ENCODE peak calls at places on chromosome 19, in eight cellular contexts. F, I, O, B, L, N, T and X are unnamed samples.

GRCh38 chr19:17121736-17122293 is 46.2 kb downstream of the MYO9B start:
- DNase-seq in F (peak), O (peak), I (no peak), L (no peak), B (no peak), N (peak), T (no peak), X (peak)

GRCh38 chr19:14181906-14182305 is 24.1 kb downstream of the ADGRL1 start:
- DNase-seq in B (no peak), O (no peak), T (no peak), L (no peak), F (no peak), N (no peak), I (no peak), X (no peak)

GRCh38 chr19:4748589-4748988 is 24.9 kb upstream of the DPP9 start:
- DNase-seq in I (no peak), T (no peak), N (peak), L (no peak), F (no peak), B (no peak), O (no peak), X (no peak)

GRCh38 chr19:4909172-4909896 is at the start of gene UHRF1:
- DNase-seq in T (peak), F (no peak), N (peak), B (no peak), O (peak), L (no peak), I (no peak), X (no peak)

GRCh38 chr19:49632576-49632975 is 7.4 kb downstream of the RRAS start:
- DNase-seq in F (no peak), L (no peak), N (no peak), I (no peak), T (no peak), B (no peak), O (no peak), X (no peak)

GRCh38 chr19:18645035-18645511 is 8.2 kb downstream of the KLHL26 start:
- DNase-seq in T (no peak), O (peak), N (no peak), I (no peak), F (no peak), B (peak), L (no peak), X (no peak)

GRCh38 chr19:28634031-28634328 is 579.0 kb downstream of the UQCRFS1 start:
- DNase-seq in I (no peak), B (no peak), F (no peak), T (no peak), N (no peak), L (no peak), O (no peak), X (no peak)

GRCh38 chr19:45340232-45340898 is at the start of gene KLC3:
- DNase-seq in T (peak), F (no peak), I (no peak), B (no peak), L (peak), O (no peak), N (no peak), X (no peak)